ENCODE peak calls at places on chromosomes 5 and 9, in six cellular contexts. V is breast epithelium, J is upper lobe of left lung, M is heart left ventricle, Q is IMR-90, F is stomach. T is an unnamed sample.

GRCh38 chr5:90473321-90474234 is 993 bp downstream of the MBLAC2 start:
- DNase-seq in V (no peak), J (peak), M (peak), Q (peak), F (no peak), T (no peak)

GRCh38 chr5:69271376-69271775 is 36.7 kb downstream of the CDK7 start:
- DNase-seq in V (no peak), J (peak), M (no peak), Q (peak), F (no peak), T (no peak)

GRCh38 chr9:114928092-114928491 is 2.3 kb downstream of the TNFSF8 start:
- DNase-seq in V (no peak), J (no peak), M (no peak), Q (no peak), F (no peak), T (no peak)

GRCh38 chr9:112748041-112748440 is 2.5 kb upstream of the SNX30 start:
- DNase-seq in V (no peak), J (no peak), M (no peak), Q (no peak), F (no peak), T (no peak)

GRCh38 chr5:163312598-163312997 is 124.8 kb upstream of the CCNG1 start:
- DNase-seq in V (no peak), J (no peak), M (no peak), Q (no peak), F (no peak), T (no peak)

GRCh38 chr9:95963659-95964058 is 88.2 kb downstream of the ERCC6L2 start:
- DNase-seq in V (no peak), J (no peak), M (no peak), Q (no peak), F (no peak), T (no peak)

GRCh38 chr9:30484690-30485089 is 1899.8 kb upstream of the ACO1 start:
- DNase-seq in V (no peak), J (no peak), M (no peak), Q (no peak), F (no peak), T (no peak)

GRCh38 chr9:93132287-93132927 is 1.6 kb downstream of the NINJ1 start:
- DNase-seq in V (peak), J (peak), M (peak), Q (no peak), F (peak), T (no peak)

GRCh38 chr5:9932770-9933169 is 302.6 kb upstream of the TAS2R1 start:
- DNase-seq in V (no peak), J (no peak), M (no peak), Q (peak), F (no peak), T (peak)

GRCh38 chr9:72947987-72948465 is 4.8 kb downstream of the ALDH1A1 start:
- DNase-seq in V (no peak), J (no peak), M (no peak), Q (no peak), F (no peak), T (no peak)

GRCh38 chr9:129676970-129677369 is 11.5 kb downstream of the PRRX2 start:
- DNase-seq in V (no peak), J (no peak), M (no peak), Q (no peak), F (no peak), T (no peak)

GRCh38 chr5:80231243-80231642 is 24.6 kb downstream of the SERINC5 start:
- DNase-seq in V (no peak), J (no peak), M (no peak), Q (peak), F (no peak), T (peak)

GRCh38 chr5:149941795-149942194 is 2.8 kb downstream of the PDE6A start:
- DNase-seq in V (no peak), J (no peak), M (no peak), Q (no peak), F (no peak), T (no peak)

GRCh38 chr9:33012328-33013068 is 11.1 kb upstream of the APTX start:
- DNase-seq in V (no peak), J (no peak), M (no peak), Q (no peak), F (no peak), T (no peak)

GRCh38 chr9:115333671-115334070 is 215.7 kb upstream of the TNC start:
- DNase-seq in V (no peak), J (no peak), M (no peak), Q (no peak), F (no peak), T (no peak)

GRCh38 chr5:153551537-153552079 is 61.1 kb downstream of the GRIA1 start:
- DNase-seq in V (no peak), J (peak), M (no peak), Q (peak), F (no peak), T (peak)

GRCh38 chr9:81183763-81184162 is 505.6 kb downstream of the TLE1 start:
- DNase-seq in V (no peak), J (no peak), M (no peak), Q (peak), F (no peak), T (no peak)

GRCh38 chr9:131214931-131215330 is 61.4 kb downstream of the FAM78A start:
- DNase-seq in V (no peak), J (no peak), M (no peak), Q (no peak), F (no peak), T (no peak)

GRCh38 chr5:15786884-15787283 is 286.9 kb downstream of the FBXL7 start:
- DNase-seq in V (no peak), J (no peak), M (peak), Q (no peak), F (no peak), T (no peak)

GRCh38 chr5:36610629-36611028 is 4.2 kb downstream of the SLC1A3 start:
- DNase-seq in V (no peak), J (no peak), M (peak), Q (no peak), F (no peak), T (no peak)

GRCh38 chr9:92974696-92975451 is 27.6 kb downstream of the FGD3 start:
- DNase-seq in V (no peak), J (no peak), M (no peak), Q (no peak), F (no peak), T (no peak)

GRCh38 chr5:123705741-123706140 is 193.8 kb downstream of the CSNK1G3 start:
- DNase-seq in V (no peak), J (no peak), M (no peak), Q (peak), F (no peak), T (no peak)

GRCh38 chr5:168285696-168286095 is 5.7 kb upstream of the WWC1 start:
- DNase-seq in V (no peak), J (no peak), M (no peak), Q (no peak), F (no peak), T (no peak)

GRCh38 chr9:98935064-98935463 is 8.6 kb upstream of the COL15A1 start:
- DNase-seq in V (no peak), J (no peak), M (no peak), Q (no peak), F (no peak), T (no peak)

GRCh38 chr9:128225770-128226753 is 22.9 kb downstream of the DNM1 start:
- DNase-seq in V (no peak), J (no peak), M (no peak), Q (no peak), F (no peak), T (no peak)

GRCh38 chr5:132684922-132685720 is 11.3 kb downstream of the IL4 start:
- DNase-seq in V (no peak), J (no peak), M (no peak), Q (no peak), F (no peak), T (no peak)

GRCh38 chr9:110115341-110115820 is 92.6 kb downstream of the C9orf152 start:
- DNase-seq in V (no peak), J (no peak), M (peak), Q (peak), F (no peak), T (no peak)

GRCh38 chr5:108028411-108028810 is 353.5 kb downstream of the FBXL17 start:
- DNase-seq in V (no peak), J (no peak), M (no peak), Q (peak), F (no peak), T (no peak)

GRCh38 chr9:120928015-120928719 is 1.6 kb upstream of the TRAF1 start:
- DNase-seq in V (no peak), J (peak), M (peak), Q (no peak), F (peak), T (no peak)

GRCh38 chr5:137264573-137264972 is 234.6 kb downstream of the SPOCK1 start:
- DNase-seq in V (no peak), J (no peak), M (no peak), Q (peak), F (no peak), T (no peak)

GRCh38 chr5:100110497-100110896 is 424.7 kb upstream of the FAM174A start:
- DNase-seq in V (no peak), J (no peak), M (no peak), Q (no peak), F (no peak), T (no peak)

GRCh38 chr5:69167488-69167845 is 517 bp downstream of the CCNB1 start:
- DNase-seq in V (no peak), J (no peak), M (no peak), Q (no peak), F (no peak), T (no peak)

GRCh38 chr5:149915392-149916260 is 29.0 kb downstream of the PDE6A start:
- DNase-seq in V (no peak), J (no peak), M (no peak), Q (no peak), F (no peak), T (no peak)

GRCh38 chr5:3854069-3854741 is 258.6 kb downstream of the IRX1 start:
- DNase-seq in V (no peak), J (no peak), M (peak), Q (no peak), F (no peak), T (no peak)

GRCh38 chr5:160421625-160422258 is at the start of gene PTTG1:
- DNase-seq in V (peak), J (peak), M (peak), Q (peak), F (peak), T (peak)
- TF ChIP-seq POLR2A in V (no peak), J (peak), M (peak), Q (peak), F (no peak), T (peak)

GRCh38 chr9:111603041-111603440 is 3.6 kb upstream of the PTGR1 start:
- DNase-seq in V (no peak), J (no peak), M (no peak), Q (no peak), F (no peak), T (no peak)

GRCh38 chr9:111610149-111610548 is 10.7 kb upstream of the PTGR1 start:
- DNase-seq in V (no peak), J (no peak), M (no peak), Q (no peak), F (no peak), T (no peak)

GRCh38 chr9:111604054-111604615 is 4.7 kb upstream of the PTGR1 start:
- DNase-seq in V (no peak), J (no peak), M (no peak), Q (no peak), F (no peak), T (no peak)

GRCh38 chr9:111601237-111602018 is 2.0 kb upstream of the PTGR1 start:
- DNase-seq in V (no peak), J (no peak), M (no peak), Q (peak), F (no peak), T (no peak)

DNA sequence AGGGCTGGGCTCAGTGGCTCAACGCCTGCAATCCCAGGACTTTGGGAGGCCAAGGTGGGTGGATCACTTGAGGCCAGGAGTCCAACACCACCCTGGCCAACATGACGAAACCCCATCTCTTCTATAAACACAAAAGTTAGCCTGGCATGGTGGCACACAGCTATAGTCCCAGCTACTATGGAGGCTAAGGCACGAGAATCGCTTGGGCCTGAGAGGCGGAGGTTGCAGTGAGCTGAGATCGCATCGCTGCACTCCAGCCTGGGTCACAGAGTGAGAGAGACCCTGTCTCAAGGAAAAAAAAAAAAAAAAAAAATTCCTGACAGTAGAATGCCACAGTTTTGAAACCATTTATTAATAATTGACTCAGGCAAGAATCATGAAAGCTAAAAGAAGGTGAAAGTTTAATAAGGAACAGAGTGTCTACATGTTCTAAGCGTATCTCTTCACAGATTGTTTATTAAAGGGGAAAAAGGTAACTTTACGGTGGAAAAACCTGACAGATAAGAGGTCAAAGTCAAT is 5.7 kb upstream of the PTGR1 start:
- DNase-seq in V (no peak), J (no peak), M (no peak), Q (no peak), F (no peak), T (no peak)
- TF ChIP-seq POLR2A in V (no peak), J (no peak), M (no peak), Q (no peak), F (no peak), T (no peak)

DNA sequence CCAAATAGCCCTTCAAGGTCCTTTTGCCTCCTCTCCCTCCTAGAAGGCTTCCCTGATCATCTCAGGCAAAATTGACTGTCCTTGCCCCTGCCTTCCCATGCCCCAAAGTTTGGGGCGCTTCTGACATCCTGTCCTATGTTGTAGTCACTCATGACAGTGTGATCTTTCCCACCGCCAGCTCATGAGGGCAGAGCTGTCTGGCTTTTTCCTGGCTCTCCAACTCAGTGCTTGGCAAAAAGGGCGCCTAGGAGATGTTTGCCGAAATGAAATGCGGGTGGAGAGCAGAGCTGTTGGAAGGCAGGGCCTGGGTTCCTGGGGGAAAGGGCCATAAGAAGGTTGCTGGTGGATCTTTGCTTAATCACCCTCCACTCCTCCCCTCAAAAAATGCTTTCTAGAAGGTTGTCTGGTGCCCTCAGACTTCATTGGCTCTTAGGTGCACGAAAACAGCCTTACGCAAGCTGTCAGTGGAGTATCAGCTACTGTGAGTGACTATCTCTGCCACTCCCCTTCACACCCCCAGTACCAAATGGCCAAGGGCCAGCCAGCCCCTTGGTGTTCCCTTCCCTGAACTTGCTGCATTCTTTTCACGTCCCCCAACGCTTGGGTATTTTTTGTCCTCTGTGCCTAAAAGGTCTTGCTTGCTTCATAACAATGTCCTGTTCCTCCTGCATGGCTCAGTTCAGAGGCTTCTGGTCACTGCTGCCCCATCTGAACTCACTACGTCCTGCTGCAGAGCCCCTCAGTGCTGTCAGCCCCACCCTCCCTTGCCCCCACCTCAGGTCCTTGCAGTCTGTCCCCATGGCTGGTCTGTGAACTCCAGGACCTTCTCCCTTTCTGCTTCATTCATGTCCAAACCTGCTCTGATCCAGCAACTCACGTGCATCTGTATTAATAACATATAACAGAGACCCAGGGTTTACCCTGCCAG is 2.6 kb upstream of the SLC25A51 start:
- DNase-seq in V (no peak), J (no peak), M (no peak), Q (no peak), F (no peak), T (no peak)
- TF ChIP-seq POLR2A in V (no peak), J (no peak), M (no peak), Q (no peak), F (no peak), T (no peak)

GRCh38 chr9:97504381-97505216 is 3.1 kb downstream of the TMOD1 start:
- DNase-seq in V (no peak), J (no peak), M (no peak), Q (peak), F (no peak), T (no peak)
- TF ChIP-seq POLR2A in V (no peak), J (no peak), M (no peak), Q (no peak), F (no peak), T (no peak)

DNA sequence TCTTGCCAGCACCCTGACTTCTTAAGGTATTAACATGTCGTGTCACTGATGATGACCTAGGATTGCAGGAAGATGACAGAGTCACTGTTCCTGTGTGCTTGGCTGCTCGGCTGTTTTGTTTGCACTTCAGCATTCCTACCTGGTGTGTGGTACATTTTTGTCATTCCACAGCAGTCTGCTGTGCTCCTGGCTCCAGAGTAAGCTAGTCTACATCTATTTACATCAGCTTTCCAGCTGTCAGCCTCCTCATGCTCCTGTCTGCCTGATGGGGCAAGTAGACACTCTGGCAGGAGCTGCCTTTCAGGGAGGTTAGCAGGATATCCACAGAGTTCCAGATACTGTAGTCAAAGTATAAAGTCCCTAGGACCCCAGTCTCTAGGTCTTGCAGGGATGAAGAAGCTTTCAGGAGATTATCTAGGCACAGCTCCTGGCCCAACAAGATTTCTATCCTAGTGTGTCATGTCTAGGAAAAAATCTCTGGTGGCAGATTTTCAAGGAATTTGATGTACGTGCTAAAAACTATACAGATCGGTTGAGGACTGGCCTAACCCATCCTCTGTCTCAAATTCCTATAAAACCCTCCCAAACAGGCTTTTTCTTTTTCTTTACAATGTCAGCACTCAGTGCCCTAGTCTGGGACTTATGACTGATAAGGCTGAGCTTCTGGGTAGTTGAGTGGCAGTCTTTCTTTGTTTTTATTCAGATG is 28.5 kb downstream of the RUSC2 start:
- DNase-seq in V (peak), J (peak), M (peak), Q (peak), F (peak), T (peak)
- TF ChIP-seq POLR2A in V (no peak), J (no peak), M (no peak), Q (peak), F (no peak), T (no peak)